ENCODE peak calls at places on chromosome 15, in seven cellular contexts. P is GM19239, E is Daoy, M is foreskin fibroblast, N is GM23248, R is iPS-NIHi11, S is dermis microvascular lymphatic vessel endothelial cell. K is an unnamed sample.

GRCh38 chr15:51536965-51537574 is 85.5 kb downstream of the DMXL2 start:
- DNase-seq in S (peak), R (peak), N (peak), P (no peak), E (peak), M (peak), K (peak)

GRCh38 chr15:28260722-28261121 is 61.3 kb downstream of the HERC2 start:
- DNase-seq in E (no peak), R (peak), M (no peak), S (peak), P (no peak), N (no peak), K (peak)

GRCh38 chr15:77985031-77985930 is 92.2 kb downstream of the TBC1D2B start:
- DNase-seq in S (no peak), E (no peak), R (no peak), M (no peak), N (no peak), P (no peak), K (no peak)

GRCh38 chr15:59436774-59437472 is 1.1 kb upstream of the FAM81A start:
- DNase-seq in E (no peak), M (peak), S (peak), P (no peak), N (peak), R (no peak), K (peak)

GRCh38 chr15:95770191-95770590 is 560.3 kb upstream of the NR2F2 start:
- DNase-seq in R (no peak), M (peak), S (peak), E (peak), P (no peak), N (peak), K (peak)

GRCh38 chr15:82680200-82681102 is 29.2 kb downstream of the AP3B2 start:
- DNase-seq in S (no peak), M (no peak), R (peak), E (no peak), P (peak), N (no peak), K (no peak)

GRCh38 chr15:67080900-67081431 is 15.6 kb downstream of the SMAD3 start:
- DNase-seq in R (no peak), P (no peak), S (peak), N (peak), E (peak), M (peak), K (peak)

GRCh38 chr15:52208306-52208946 is 17.2 kb upstream of the GNB5 start:
- DNase-seq in S (peak), M (peak), R (peak), E (peak), N (peak), P (no peak), K (peak)

GRCh38 chr15:84690342-84690741 is 25.6 kb downstream of the SEC11A start:
- DNase-seq in N (no peak), M (no peak), E (no peak), R (no peak), P (no peak), S (no peak), K (no peak)

GRCh38 chr15:68730491-68731317 is 90.0 kb downstream of the ANP32A start:
- DNase-seq in M (peak), R (peak), N (peak), S (peak), E (peak), P (no peak), K (peak)

GRCh38 chr15:64877435-64877834 is 34.3 kb upstream of the ANKDD1A start:
- DNase-seq in M (peak), S (peak), N (no peak), R (peak), P (no peak), E (peak), K (peak)

GRCh38 chr15:67080118-67080899 is 14.9 kb downstream of the SMAD3 start:
- DNase-seq in R (no peak), N (peak), M (peak), S (no peak), E (peak), P (no peak), K (no peak)

GRCh38 chr15:80595391-80595790 is 99.7 kb upstream of the ABHD17C start:
- DNase-seq in N (peak), P (no peak), E (no peak), M (peak), S (peak), R (no peak), K (peak)

GRCh38 chr15:91549581-91549980 is 303.9 kb upstream of the SLCO3A1 start:
- DNase-seq in R (no peak), E (no peak), M (no peak), P (no peak), S (no peak), N (no peak), K (no peak)

GRCh38 chr15:101045236-101045646 is 126.1 kb downstream of the LRRK1 start:
- DNase-seq in P (no peak), N (no peak), E (no peak), S (peak), R (no peak), M (peak), K (no peak)

GRCh38 chr15:61521961-61522360 is 292.9 kb upstream of the RORA start:
- DNase-seq in M (peak), N (peak), R (no peak), E (no peak), P (no peak), S (no peak), K (no peak)

GRCh38 chr15:44286814-44287555 is 1.5 kb upstream of the GOLM2 start:
- DNase-seq in P (no peak), M (peak), N (peak), S (no peak), E (no peak), R (no peak), K (no peak)

GRCh38 chr15:64112904-64113303 is 17.1 kb downstream of the SNX1 start:
- DNase-seq in M (peak), N (peak), R (no peak), P (no peak), S (no peak), E (no peak), K (no peak)

GRCh38 chr15:95629503-95630168 is 700.9 kb upstream of the NR2F2 start:
- DNase-seq in N (no peak), S (no peak), R (no peak), M (no peak), E (no peak), P (no peak), K (no peak)

GRCh38 chr15:51737538-51738305 is at the start of gene LYSMD2:
- DNase-seq in M (peak), P (no peak), S (peak), N (peak), R (peak), E (peak), K (peak)

GRCh38 chr15:52295421-52295991 is at the start of gene MYO5C:
- DNase-seq in P (no peak), N (peak), R (peak), M (peak), S (peak), E (peak), K (peak)

GRCh38 chr15:40969363-40969762 is 16.1 kb downstream of the CHAC1 start:
- DNase-seq in R (no peak), S (no peak), E (no peak), M (no peak), P (no peak), N (no peak), K (no peak)

GRCh38 chr15:27512281-27513001 is 541.5 kb downstream of the GABRG3 start:
- DNase-seq in M (no peak), E (no peak), S (no peak), P (no peak), R (no peak), N (no peak), K (no peak)

GRCh38 chr15:40847225-40847961 is 3.5 kb downstream of the SPINT1 start:
- DNase-seq in M (peak), E (peak), P (peak), R (peak), S (no peak), N (no peak), K (no peak)

GRCh38 chr15:32131803-32132202 is 101.5 kb downstream of the CHRNA7 start:
- DNase-seq in R (no peak), S (no peak), E (no peak), M (no peak), P (no peak), N (no peak), K (no peak)

GRCh38 chr15:50144342-50145120 is 25.5 kb upstream of the ATP8B4 start:
- DNase-seq in S (no peak), R (no peak), N (no peak), E (no peak), P (no peak), M (peak), K (no peak)

GRCh38 chr15:40338041-40338657 is 2.6 kb downstream of the CCDC9B start:
- DNase-seq in R (peak), M (peak), N (peak), E (peak), P (peak), S (peak), K (peak)

GRCh38 chr15:67065531-67066005 is at the start of gene SMAD3:
- DNase-seq in M (peak), N (peak), P (peak), R (peak), E (peak), S (peak), K (peak)

GRCh38 chr15:101133751-101134261 is 118.0 kb downstream of the CHSY1 start:
- DNase-seq in N (no peak), M (no peak), S (no peak), P (no peak), R (peak), E (no peak), K (no peak)

GRCh38 chr15:50068016-50068415 is 51.0 kb downstream of the ATP8B4 start:
- DNase-seq in R (no peak), S (no peak), P (no peak), N (no peak), M (no peak), E (no peak), K (no peak)

K was measured in lung microvascular endothelial cell.